ENCODE peak calls at places on chromosomes 6 and 20, in six cellular contexts. L is stomach, F is lower leg skin, U is GM12878, Q is ovary, X is heart left ventricle. V is an unnamed sample.

GRCh38 chr6:129671442-129672344 is 38.3 kb downstream of the ARHGAP18 start:
- DNase-seq in L (no peak), F (no peak), U (peak; percentile 89), Q (no peak), X (no peak), V (no peak)

GRCh38 chr6:111600588-111601440 is 4.9 kb downstream of the TRAF3IP2 start:
- DNase-seq in L (no peak), F (no peak), U (no peak), Q (no peak), X (no peak), V (no peak)

GRCh38 chr20:37669062-37669772 is 24.6 kb upstream of the CTNNBL1 start:
- DNase-seq in L (no peak), F (no peak), U (no peak), Q (no peak), X (no peak), V (no peak)

GRCh38 chr6:30685157-30685976 is 1.1 kb downstream of the PPP1R18 start:
- DNase-seq in L (no peak), F (no peak), U (no peak), Q (peak; percentile 50), X (no peak), V (no peak)

GRCh38 chr6:9116026-9116425 is 680.7 kb upstream of the SLC35B3 start:
- DNase-seq in L (no peak), F (no peak), U (no peak), Q (no peak), X (no peak), V (no peak)

GRCh38 chr6:25340421-25340820 is 61.2 kb downstream of the CARMIL1 start:
- DNase-seq in L (no peak), F (no peak), U (no peak), Q (no peak), X (no peak), V (no peak)

GRCh38 chr20:38196592-38196991 is 31.5 kb upstream of the TGM2 start:
- DNase-seq in L (no peak), F (peak; percentile 34), U (no peak), Q (peak; percentile 37), X (peak; percentile 85), V (no peak)

GRCh38 chr6:41518118-41518517 is 28.1 kb upstream of the FOXP4 start:
- DNase-seq in L (peak; percentile 61), F (no peak), U (no peak), Q (no peak), X (no peak), V (no peak)

DNA sequence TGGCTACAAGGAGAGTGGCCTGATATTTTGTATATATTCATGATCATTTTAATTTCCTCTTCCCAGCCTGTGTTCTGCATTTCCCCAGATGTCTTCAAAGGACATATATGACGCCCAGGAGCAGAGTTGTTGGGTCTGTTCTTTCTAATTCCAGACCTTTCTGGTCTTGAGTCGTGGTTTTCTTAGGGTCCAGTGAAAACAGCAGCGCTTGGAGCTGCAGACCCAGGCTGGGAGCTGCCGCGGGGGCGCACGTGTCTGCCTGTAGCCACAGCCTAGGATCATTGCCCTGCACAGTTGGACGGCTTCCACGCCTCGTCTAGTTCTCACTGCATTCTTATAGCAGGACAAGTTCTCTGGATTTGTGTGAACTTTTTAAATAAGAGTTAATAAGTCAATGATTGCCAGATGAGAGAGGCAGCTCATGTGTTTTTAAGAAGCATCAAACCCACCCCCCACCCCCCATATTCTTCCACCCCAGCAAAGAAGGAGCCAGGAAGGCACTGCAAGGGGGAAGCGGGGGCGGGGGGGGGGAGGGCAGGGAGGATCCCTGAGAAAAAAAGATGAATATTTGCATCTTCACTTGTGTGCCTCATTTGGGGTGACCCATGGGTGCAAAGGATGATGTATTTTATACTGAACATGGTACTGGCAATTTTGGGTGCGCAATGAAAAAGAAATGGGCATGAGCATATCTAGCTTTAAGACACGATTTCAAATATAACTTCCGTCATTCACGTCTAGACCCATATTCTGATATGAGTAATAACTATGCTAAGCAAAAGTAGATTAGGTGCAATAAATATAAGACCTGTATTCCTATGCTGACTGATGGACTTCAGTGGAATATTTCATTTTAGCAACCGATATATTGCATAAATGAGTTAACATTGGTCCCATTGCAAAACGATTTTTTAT is 160.0 kb downstream of the TBXT start:
- DNase-seq in L (peak; percentile 67), F (no peak), U (no peak), Q (peak; percentile 90), X (peak; percentile 71), V (no peak)
- TF ChIP-seq POLR2A in L (no peak), F (no peak), U (no peak), Q (no peak), X (no peak), V (no peak)

DNA sequence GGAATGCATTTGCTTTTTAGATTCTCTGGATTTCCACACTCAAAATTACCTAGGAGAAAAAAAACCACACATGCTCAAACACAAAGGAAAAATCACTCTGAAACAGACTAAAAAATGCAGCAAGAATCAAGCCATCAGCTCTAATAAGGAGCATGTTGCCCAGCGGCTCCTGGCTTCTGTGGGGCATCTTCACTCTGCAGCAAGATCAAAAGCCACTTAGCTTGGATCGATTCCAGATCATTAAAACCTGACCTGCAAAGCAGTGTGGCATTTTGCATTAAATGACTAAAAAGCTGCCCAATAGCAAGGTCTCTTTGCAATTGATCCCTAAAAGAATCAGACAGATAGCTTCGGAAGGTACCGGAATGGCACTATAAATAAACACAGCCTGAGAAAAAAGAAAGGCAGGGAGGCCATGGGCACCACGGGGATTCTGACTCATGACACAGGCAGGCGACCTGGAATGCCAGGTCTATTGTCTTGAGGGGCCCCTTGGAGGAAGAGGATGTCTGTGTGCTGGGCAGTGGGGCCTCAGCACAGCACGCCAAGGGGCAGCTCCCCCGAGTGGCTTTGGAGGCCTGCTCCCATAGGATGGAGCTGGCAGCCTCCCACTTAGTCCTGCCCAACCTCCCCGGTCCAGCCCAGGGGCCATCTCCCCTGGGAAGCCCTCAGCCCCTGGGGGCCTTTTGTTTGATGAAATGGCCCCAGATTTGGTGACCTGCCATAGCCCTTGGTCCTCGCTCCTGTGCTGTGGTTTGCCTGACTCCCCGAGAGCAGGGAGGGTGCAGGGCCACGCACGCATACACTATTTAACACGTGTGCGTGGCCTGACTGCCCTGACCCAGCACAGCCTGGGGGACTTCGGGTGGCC is 7.6 kb downstream of the LEMD2 start:
- DNase-seq in L (no peak), F (no peak), U (no peak), Q (no peak), X (peak; percentile 58), V (peak; percentile 93)
- TF ChIP-seq POLR2A in L (no peak), F (no peak), U (peak; percentile 28), Q (no peak), X (no peak), V (no peak)

GRCh38 chr6:16760536-16761468 is at the start of gene ATXN1:
- DNase-seq in L (peak; percentile 62), F (peak; percentile 66), U (no peak), Q (peak; percentile 71), X (peak; percentile 69), V (peak; percentile 38)

GRCh38 chr6:16761469-16762264 is 407 bp upstream of the ATXN1 start:
- DNase-seq in L (peak; percentile 89), F (peak; percentile 84), U (no peak), Q (peak; percentile 88), X (peak; percentile 91), V (peak; percentile 68)

GRCh38 chr6:16759181-16759645 is 2.0 kb downstream of the ATXN1 start:
- DNase-seq in L (no peak), F (no peak), U (no peak), Q (no peak), X (no peak), V (peak; percentile 33)

GRCh38 chr6:16758163-16758975 is 2.9 kb downstream of the ATXN1 start:
- DNase-seq in L (no peak), F (no peak), U (no peak), Q (no peak), X (no peak), V (no peak)

DNA sequence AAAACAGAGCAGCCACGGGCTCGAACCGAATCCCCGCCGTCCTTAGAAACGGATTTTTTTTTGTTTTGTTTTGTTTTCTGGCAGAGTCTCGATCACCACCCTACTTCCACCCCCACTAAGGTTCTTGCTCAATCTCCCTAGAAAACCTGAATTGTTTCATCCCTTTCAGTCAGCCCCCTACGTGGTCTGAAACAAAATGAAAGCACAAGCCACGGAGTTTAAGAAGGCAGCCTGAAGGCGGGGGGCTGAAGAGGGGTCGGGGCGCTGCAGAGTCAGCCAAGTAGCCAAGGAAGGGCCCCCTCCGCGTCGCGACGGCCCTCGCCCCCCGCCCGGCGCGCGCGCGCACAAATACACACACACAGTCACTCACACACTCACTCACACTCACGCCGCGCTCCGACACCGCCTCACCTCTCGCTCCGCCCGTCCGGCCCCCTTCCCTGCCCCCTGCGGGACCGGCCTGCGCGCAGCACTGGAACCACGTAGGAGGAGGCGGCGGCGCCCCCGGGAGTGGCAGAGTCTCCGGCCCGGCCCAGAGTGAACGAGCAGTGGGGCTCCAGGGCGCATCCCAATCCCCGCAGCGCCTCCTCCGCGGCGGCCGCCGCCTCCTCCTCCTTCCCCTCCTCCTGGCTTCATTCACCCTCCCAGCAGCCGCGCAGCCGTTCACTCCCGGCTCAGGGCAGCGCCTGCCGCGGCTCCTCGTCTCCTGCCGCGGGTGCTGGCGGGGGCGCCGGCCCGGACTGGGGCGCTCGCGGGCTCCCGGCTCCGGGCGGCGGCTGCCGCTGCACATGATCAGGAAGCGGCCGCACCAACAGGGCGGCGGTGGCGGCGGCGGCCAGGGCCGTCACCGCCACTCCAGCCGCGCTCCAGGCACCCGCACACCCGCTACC is 1.4 kb downstream of the ATXN1 start:
- DNase-seq in L (peak; percentile 91), F (peak; percentile 88), U (no peak), Q (peak; percentile 89), X (peak; percentile 95), V (peak; percentile 60)
- TF ChIP-seq POLR2A in L (peak; percentile 87), F (no peak), U (peak; percentile 80), Q (peak; percentile 49), X (peak; percentile 84), V (peak; percentile 76)

GRCh38 chr6:33297406-33297955 is 1.3 kb downstream of the RGL2 start:
- DNase-seq in L (peak; percentile 81), F (peak; percentile 70), U (no peak), Q (peak; percentile 50), X (no peak), V (no peak)

GRCh38 chr6:33298773-33299236 is at the start of gene RGL2:
- DNase-seq in L (peak; percentile 83), F (peak; percentile 82), U (no peak), Q (peak; percentile 87), X (peak; percentile 91), V (peak; percentile 49)

GRCh38 chr6:33296797-33297405 is 1.8 kb downstream of the RGL2 start:
- DNase-seq in L (no peak), F (no peak), U (no peak), Q (peak; percentile 33), X (no peak), V (no peak)

GRCh38 chr6:33299237-33299944 is 649 bp upstream of the RGL2 start:
- DNase-seq in L (peak; percentile 91), F (peak; percentile 90), U (peak; percentile 69), Q (peak; percentile 91), X (peak; percentile 93), V (peak; percentile 75)

DNA sequence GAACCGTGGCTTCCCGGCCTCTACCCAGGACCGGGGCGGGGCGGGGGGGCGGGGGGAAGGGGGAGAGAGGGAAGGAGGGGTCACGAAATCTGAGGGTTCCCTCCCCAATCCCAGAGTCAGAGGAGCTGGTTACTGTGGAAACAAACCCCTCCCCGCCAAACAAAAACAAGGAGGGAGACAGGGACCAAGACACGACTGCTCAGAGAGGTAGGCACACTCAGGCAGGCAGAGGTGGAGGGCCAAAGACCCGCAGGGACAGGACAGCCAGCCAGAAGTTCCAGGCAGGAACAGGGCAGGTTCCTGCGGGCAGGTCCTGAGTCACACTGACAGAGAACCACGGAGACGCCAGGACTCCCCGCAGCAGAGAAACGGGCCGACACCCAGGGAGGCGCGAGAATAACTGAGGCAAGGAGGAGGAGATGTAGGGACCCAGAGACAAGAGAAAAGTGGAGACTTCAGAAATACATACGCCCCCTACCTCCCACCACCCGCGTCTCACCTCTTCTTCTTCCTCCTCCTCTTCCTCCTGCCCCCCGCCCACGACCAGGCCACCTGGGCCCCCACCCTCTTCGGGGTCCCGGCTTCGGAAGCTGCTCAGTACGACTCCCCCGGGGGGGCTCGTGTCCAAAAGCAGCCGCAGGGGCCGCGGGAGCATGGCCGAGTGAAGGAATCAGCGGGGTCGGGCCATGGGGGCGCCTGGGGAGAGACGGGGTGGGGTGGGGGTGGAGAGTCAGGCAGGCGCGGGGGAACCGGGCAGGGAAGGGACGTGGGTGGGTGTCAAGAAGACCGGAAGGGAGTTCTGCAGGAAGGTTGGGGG is 578 bp downstream of the RGL2 start:
- DNase-seq in L (peak; percentile 61), F (peak; percentile 90), U (no peak), Q (peak; percentile 67), X (peak; percentile 74), V (peak; percentile 81)
- TF ChIP-seq POLR2A in L (no peak), F (no peak), U (peak; percentile 52), Q (peak; percentile 82), X (peak; percentile 31), V (peak; percentile 59)